ENCODE peak calls at places on chromosome X, in six cellular contexts. J is fibroblast of pulmonary artery, K is AG04450, P is mammary epithelial cell, M is BJ, S is foreskin keratinocyte. D is an unnamed sample.
A peak's percentile ranks its signal among the peaks of the same experiment; 100 is the strongest.

GRCh38 chrX:41002021-41002420 is 83.2 kb upstream of the USP9X start:
- DNase-seq in J (no peak), K (no peak), P (no peak), M (no peak), S (no peak), D (no peak)

GRCh38 chrX:41412261-41413167 is 34.6 kb upstream of the NYX start:
- DNase-seq in J (no peak), K (no peak), P (no peak), M (no peak), S (no peak), D (no peak)

GRCh38 chrX:56130436-56130835 is 101.7 kb upstream of the KLF8 start:
- DNase-seq in J (no peak), K (no peak), P (no peak), M (no peak), S (no peak), D (no peak)

GRCh38 chrX:40094041-40094899 is 3.5 kb downstream of the BCOR start:
- DNase-seq in J (no peak), K (no peak), P (no peak), M (no peak), S (no peak), D (no peak)

GRCh38 chrX:76253432-76253831 is 80.6 kb downstream of the PBDC1 start:
- DNase-seq in J (peak; percentile 55), K (peak; percentile 8), P (peak; percentile 32), M (no peak), S (no peak), D (peak; percentile 5)

GRCh38 chrX:75229774-75230173 is 44.1 kb upstream of the UPRT start:
- DNase-seq in J (no peak), K (no peak), P (no peak), M (no peak), S (no peak), D (no peak)

GRCh38 chrX:129701624-129702069 is 37.1 kb upstream of the XPNPEP2 start:
- DNase-seq in J (peak; percentile 72), K (no peak), P (no peak), M (no peak), S (no peak), D (peak; percentile 6)

GRCh38 chrX:24221872-24222271 is 72.3 kb downstream of the ZFX start:
- DNase-seq in J (no peak), K (no peak), P (no peak), M (no peak), S (no peak), D (no peak)

GRCh38 chrX:84187501-84188319 is at the start of gene RPS6KA6:
- DNase-seq in J (peak; percentile 15), K (no peak), P (peak; percentile 25), M (no peak), S (no peak), D (no peak)

GRCh38 chrX:129825746-129826505 is 17.8 kb downstream of the ZDHHC9 start:
- DNase-seq in J (no peak), K (no peak), P (no peak), M (no peak), S (no peak), D (no peak)

GRCh38 chrX:68947882-68948605 is 119.2 kb downstream of the EFNB1 start:
- DNase-seq in J (no peak), K (no peak), P (no peak), M (no peak), S (no peak), D (no peak)

GRCh38 chrX:130108647-130109428 is 1.5 kb downstream of the ELF4 start:
- DNase-seq in J (no peak), K (no peak), P (peak; percentile 45), M (no peak), S (no peak), D (no peak)

GRCh38 chrX:55758033-55758432 is 40.5 kb downstream of the RRAGB start:
- DNase-seq in J (peak; percentile 2), K (no peak), P (no peak), M (no peak), S (no peak), D (peak; percentile 40)

GRCh38 chrX:22795680-22796079 is 204.1 kb upstream of the DDX53 start:
- DNase-seq in J (no peak), K (no peak), P (peak; percentile 87), M (no peak), S (peak; percentile 80), D (no peak)

GRCh38 chrX:6021316-6022091 is 207.2 kb downstream of the NLGN4X start:
- DNase-seq in J (peak; percentile 10), K (no peak), P (peak; percentile 37), M (no peak), S (no peak), D (peak; percentile 25)

GRCh38 chrX:11787564-11787963 is 29.5 kb downstream of the MSL3 start:
- DNase-seq in J (peak; percentile 68), K (peak; percentile 1), P (no peak), M (no peak), S (no peak), D (peak; percentile 51)

GRCh38 chrX:27336466-27337091 is 126.6 kb downstream of the PPP4R3C start:
- DNase-seq in J (peak; percentile 31), K (no peak), P (peak; percentile 16), M (no peak), S (no peak), D (peak; percentile 15)

GRCh38 chrX:150211988-150212387 is 151.1 kb upstream of the MAMLD1 start:
- DNase-seq in J (no peak), K (no peak), P (peak; percentile 14), M (no peak), S (no peak), D (peak; percentile 33)

GRCh38 chrX:1419545-1420355 is 27.8 kb upstream of the SLC25A6 start:
- DNase-seq in J (no peak), K (no peak), P (no peak), M (no peak), S (no peak), D (no peak)

GRCh38 chrX:124033821-124034220 is 72.3 kb downstream of the STAG2 start:
- DNase-seq in J (peak; percentile 31), K (no peak), P (peak; percentile 39), M (no peak), S (peak; percentile 17), D (peak; percentile 11)

GRCh38 chrX:47264507-47265173 is 31.8 kb downstream of the USP11 start:
- DNase-seq in J (peak; percentile 70), K (no peak), P (peak; percentile 79), M (no peak), S (peak; percentile 13), D (peak; percentile 47)

GRCh38 chrX:45172890-45173289 is 27.8 kb downstream of the DIPK2B start:
- DNase-seq in J (peak; percentile 18), K (peak; percentile 8), P (peak; percentile 88), M (no peak), S (peak; percentile 65), D (peak; percentile 27)

GRCh38 chrX:47212381-47213293 is 5.8 kb upstream of the CDK16 start:
- DNase-seq in J (no peak), K (no peak), P (no peak), M (no peak), S (no peak), D (no peak)

GRCh38 chrX:131262200-131262599 is 26.9 kb downstream of the IGSF1 start:
- DNase-seq in J (no peak), K (no peak), P (no peak), M (no peak), S (no peak), D (no peak)

GRCh38 chrX:19089555-19090040 is 32.7 kb downstream of the ADGRG2 start:
- DNase-seq in J (no peak), K (no peak), P (no peak), M (no peak), S (no peak), D (no peak)

GRCh38 chrX:112147206-112147605 is 64.6 kb upstream of the TRPC5 start:
- DNase-seq in J (peak; percentile 0), K (no peak), P (no peak), M (no peak), S (no peak), D (no peak)

GRCh38 chrX:142214081-142214480 is 9.0 kb upstream of the MAGEC2 start:
- DNase-seq in J (no peak), K (no peak), P (no peak), M (no peak), S (peak; percentile 0), D (no peak)

GRCh38 chrX:56811599-56811998 is 82.6 kb downstream of the NBDY start:
- DNase-seq in J (no peak), K (no peak), P (no peak), M (no peak), S (no peak), D (no peak)

GRCh38 chrX:135923353-135923752 is 29.8 kb downstream of the SAGE1 start:
- DNase-seq in J (no peak), K (no peak), P (no peak), M (no peak), S (no peak), D (no peak)

GRCh38 chrX:110146521-110146920 is 143.6 kb downstream of the TMEM164 start:
- DNase-seq in J (peak; percentile 67), K (no peak), P (peak; percentile 42), M (no peak), S (no peak), D (peak; percentile 15)
- TF ChIP-seq CTCF in J (peak; percentile 66), K (peak; percentile 71), P (peak; percentile 73), M (peak; percentile 64), S (peak; percentile 71), D (peak; percentile 80)

DNA sequence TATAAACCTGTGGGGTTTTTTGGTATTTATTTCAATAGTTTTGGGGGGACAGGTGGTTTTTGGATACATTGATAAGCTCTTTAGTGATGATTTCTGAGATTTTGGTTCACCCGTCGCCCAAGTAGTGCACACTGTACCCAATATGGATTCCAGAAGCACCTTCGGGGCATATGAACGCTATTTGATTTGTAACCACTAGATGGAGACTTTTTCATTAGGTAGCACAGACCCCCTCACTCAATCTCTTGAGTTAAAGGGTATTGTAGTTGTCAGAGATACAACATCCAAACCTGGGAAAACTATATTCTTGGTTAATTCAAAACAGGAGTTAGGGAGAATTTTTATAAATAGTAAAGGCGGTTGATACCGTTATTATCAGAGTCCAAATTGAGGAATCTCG is 79.8 kb downstream of the SPANXN3 start:
- DNase-seq in J (peak; percentile 49), K (no peak), P (no peak), M (no peak), S (no peak), D (no peak)
- TF ChIP-seq CTCF in J (peak; percentile 39), K (no peak), P (no peak), M (no peak), S (peak; percentile 10), D (peak; percentile 22)

GRCh38 chrX:111083101-111083500 is 12.9 kb upstream of the PAK3 start:
- DNase-seq in J (peak; percentile 16), K (no peak), P (peak; percentile 19), M (no peak), S (no peak), D (no peak)
- TF ChIP-seq CTCF in J (no peak), K (no peak), P (no peak), M (no peak), S (no peak), D (no peak)

GRCh38 chrX:103756736-103757135 is 19.9 kb upstream of the PLP1 start:
- DNase-seq in J (no peak), K (no peak), P (no peak), M (no peak), S (no peak), D (no peak)

GRCh38 chrX:103754401-103754800 is 22.2 kb upstream of the PLP1 start:
- DNase-seq in J (no peak), K (no peak), P (no peak), M (no peak), S (no peak), D (no peak)

DNA sequence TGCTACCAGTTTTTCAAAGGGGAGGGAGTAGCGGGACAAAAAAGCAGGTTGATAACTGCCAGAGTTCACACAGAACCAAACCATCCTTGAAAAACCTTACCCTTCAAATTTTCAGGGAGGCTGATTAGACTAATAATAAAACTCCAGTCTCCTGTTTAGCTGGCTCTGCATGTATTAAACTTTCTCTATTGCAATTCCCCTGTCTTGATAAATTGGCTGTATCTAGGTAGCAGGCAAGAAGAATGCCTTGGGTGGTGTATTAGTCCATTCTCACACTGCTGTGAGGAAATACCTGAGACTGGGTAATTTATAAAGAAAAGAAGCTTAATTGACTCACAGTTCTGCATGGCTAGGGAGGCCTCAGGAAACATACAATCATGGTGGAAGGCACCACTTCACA is 18.1 kb upstream of the PLP1 start:
- DNase-seq in J (no peak), K (no peak), P (no peak), M (no peak), S (no peak), D (no peak)
- TF ChIP-seq CTCF in J (no peak), K (no peak), P (no peak), M (no peak), S (no peak), D (no peak)

D was measured in brain microvascular endothelial cell.